ENCODE peak calls at places on chromosomes 7 and 10, in five cellular contexts. G is epithelial cell of esophagus, E is AG04450, Q is cardiac fibroblast, C is WTC11. S is an unnamed sample.

GRCh38 chr10:121340176-121340850 is 257.9 kb downstream of the FGFR2 start:
- DNase-seq in G (no peak), E (no peak), Q (no peak), C (peak), S (no peak)

GRCh38 chr7:27176962-27177794 is 3.1 kb upstream of the HOXA10 start:
- DNase-seq in G (no peak), E (no peak), Q (no peak), C (no peak), S (peak)

GRCh38 chr10:108204528-108205313 is 1040.2 kb upstream of the SORCS1 start:
- DNase-seq in G (peak), E (no peak), Q (peak), C (peak), S (no peak)

GRCh38 chr7:14305233-14305866 is 315.9 kb upstream of the ETV1 start:
- DNase-seq in G (no peak), E (no peak), Q (peak), C (no peak), S (no peak)

GRCh38 chr7:63038987-63039386 is 959.7 kb upstream of the ZNF722 start:
- DNase-seq in G (no peak), E (no peak), Q (no peak), C (no peak), S (no peak)

GRCh38 chr10:122269097-122269687 is 1.9 kb upstream of the BTBD16 start:
- DNase-seq in G (no peak), E (no peak), Q (no peak), C (no peak), S (no peak)

GRCh38 chr10:52453501-52453900 is 139.4 kb downstream of the DKK1 start:
- DNase-seq in G (peak), E (no peak), Q (no peak), C (no peak), S (no peak)

GRCh38 chr10:45592926-45593325 is 79.6 kb downstream of the ZFAND4 start:
- DNase-seq in G (no peak), E (no peak), Q (no peak), C (no peak), S (no peak)

GRCh38 chr10:48973065-48973464 is 33.4 kb upstream of the LRRC18 start:
- DNase-seq in G (no peak), E (no peak), Q (no peak), C (no peak), S (no peak)

GRCh38 chr10:114632869-114633715 is 25.0 kb downstream of the ABLIM1 start:
- DNase-seq in G (peak), E (peak), Q (peak), C (no peak), S (peak)

GRCh38 chr10:74418285-74418872 is 267.4 kb downstream of the ADK start:
- DNase-seq in G (peak), E (no peak), Q (no peak), C (no peak), S (no peak)

GRCh38 chr7:42010751-42011150 is 226.3 kb downstream of the GLI3 start:
- DNase-seq in G (no peak), E (no peak), Q (no peak), C (no peak), S (no peak)

GRCh38 chr10:69655124-69655867 is 25.2 kb downstream of the FAM241B start:
- DNase-seq in G (no peak), E (no peak), Q (no peak), C (no peak), S (no peak)

GRCh38 chr10:89283988-89284475 is 17.8 kb upstream of the IFIT2 start:
- DNase-seq in G (peak), E (no peak), Q (peak), C (no peak), S (no peak)

GRCh38 chr7:31735991-31736982 is 49.3 kb downstream of the PPP1R17 start:
- DNase-seq in G (peak), E (peak), Q (peak), C (peak), S (peak)

GRCh38 chr10:122034149-122034756 is 45.3 kb downstream of the TACC2 start:
- DNase-seq in G (peak), E (no peak), Q (no peak), C (no peak), S (no peak)

GRCh38 chr10:103652599-103653281 is 159.2 kb downstream of the NEURL1 start:
- DNase-seq in G (no peak), E (no peak), Q (no peak), C (no peak), S (no peak)

GRCh38 chr10:75662715-75663114 is 231.3 kb downstream of the LRMDA start:
- DNase-seq in G (no peak), E (no peak), Q (peak), C (no peak), S (no peak)

GRCh38 chr7:31251441-31251840 is 89.1 kb downstream of the NEUROD6 start:
- DNase-seq in G (peak), E (no peak), Q (no peak), C (no peak), S (no peak)

DNA sequence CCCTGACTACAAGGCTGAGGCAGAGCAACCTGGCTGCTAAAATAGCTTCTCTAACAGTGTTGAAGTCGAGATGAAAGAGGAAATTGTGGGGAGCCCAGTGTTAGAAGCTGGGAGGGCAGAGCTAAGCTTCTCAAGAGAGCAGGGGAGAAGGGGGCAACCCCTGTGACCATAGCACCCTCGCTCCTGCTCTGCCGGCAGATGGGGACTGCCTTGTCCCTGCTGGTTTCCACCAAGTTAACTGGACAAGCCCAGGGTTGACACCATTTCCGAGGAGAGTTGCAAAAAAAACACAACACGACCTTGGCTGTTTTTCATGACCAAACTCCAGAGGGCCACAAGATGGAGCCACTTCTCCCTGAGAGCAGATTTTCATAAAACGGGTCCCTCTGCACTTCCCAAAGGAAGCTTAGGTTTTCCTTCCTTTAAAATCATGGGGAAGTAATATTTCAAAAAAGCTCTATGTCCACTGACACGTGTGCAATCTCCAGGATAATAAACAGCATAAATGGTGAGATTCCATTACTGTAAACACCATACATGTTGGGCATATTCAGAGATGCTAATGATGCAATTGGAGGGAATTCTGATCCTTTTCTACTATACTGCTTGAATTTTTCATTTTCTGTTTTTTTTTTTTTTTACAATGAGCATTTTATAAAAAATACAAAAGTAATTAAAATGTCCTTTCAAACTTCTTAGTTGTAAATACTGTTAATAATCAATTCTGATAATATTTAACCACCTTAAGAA is 140.4 kb downstream of the PIP4K2A start:
- DNase-seq in G (no peak), E (no peak), Q (peak), C (peak), S (no peak)
- TF ChIP-seq CTCF in G (peak), E (peak), Q (peak), C (peak), S (no peak)

DNA sequence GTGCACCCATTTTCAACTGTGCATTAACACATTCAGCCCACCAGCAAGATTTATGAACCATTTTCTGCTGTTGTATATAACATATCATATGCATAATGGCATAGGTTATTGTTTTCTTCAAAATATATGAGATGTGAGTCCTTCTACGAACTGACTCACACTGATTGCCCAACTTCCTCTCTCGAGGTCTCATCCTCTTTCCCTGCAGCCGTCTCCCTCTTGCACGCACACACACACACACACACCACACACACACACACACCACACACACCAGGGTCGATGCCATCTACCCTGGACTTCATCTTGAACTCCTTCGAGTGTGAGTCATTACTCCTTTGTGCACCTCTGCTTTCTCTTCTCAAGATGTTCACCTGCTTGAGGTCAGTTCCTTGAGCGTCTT is 36.7 kb downstream of the EGFR start:
- DNase-seq in G (peak), E (no peak), Q (peak), C (no peak), S (no peak)
- TF ChIP-seq CTCF in G (no peak), E (no peak), Q (no peak), C (no peak), S (no peak)

GRCh38 chr7:20329389-20330175 is 1.1 kb upstream of the ITGB8 start:
- DNase-seq in G (peak), E (no peak), Q (peak), C (peak), S (peak)
- TF ChIP-seq CTCF in G (peak), E (peak), Q (peak), C (no peak), S (no peak)

GRCh38 chr10:96292971-96293909 is 11.0 kb upstream of the DNTT start:
- DNase-seq in G (peak), E (peak), Q (peak), C (no peak), S (no peak)
- TF ChIP-seq CTCF in G (peak), E (peak), Q (peak), C (no peak), S (no peak)

GRCh38 chr10:90960355-90960814 is 39.5 kb upstream of the ANKRD1 start:
- DNase-seq in G (peak), E (peak), Q (peak), C (no peak), S (no peak)
- TF ChIP-seq CTCF in G (no peak), E (no peak), Q (no peak), C (no peak), S (no peak)

GRCh38 chr7:106112118-106112971 is at the start of gene SYPL1:
- DNase-seq in G (peak), E (peak), Q (peak), C (peak), S (peak)
- TF ChIP-seq CTCF in G (no peak), E (no peak), Q (no peak), C (no peak), S (no peak)

GRCh38 chr10:80168679-80169380 is 36.3 kb downstream of the PLAC9 start:
- DNase-seq in G (no peak), E (no peak), Q (no peak), C (peak), S (no peak)
- TF ChIP-seq CTCF in G (no peak), E (peak), Q (peak), C (peak), S (no peak)

DNA sequence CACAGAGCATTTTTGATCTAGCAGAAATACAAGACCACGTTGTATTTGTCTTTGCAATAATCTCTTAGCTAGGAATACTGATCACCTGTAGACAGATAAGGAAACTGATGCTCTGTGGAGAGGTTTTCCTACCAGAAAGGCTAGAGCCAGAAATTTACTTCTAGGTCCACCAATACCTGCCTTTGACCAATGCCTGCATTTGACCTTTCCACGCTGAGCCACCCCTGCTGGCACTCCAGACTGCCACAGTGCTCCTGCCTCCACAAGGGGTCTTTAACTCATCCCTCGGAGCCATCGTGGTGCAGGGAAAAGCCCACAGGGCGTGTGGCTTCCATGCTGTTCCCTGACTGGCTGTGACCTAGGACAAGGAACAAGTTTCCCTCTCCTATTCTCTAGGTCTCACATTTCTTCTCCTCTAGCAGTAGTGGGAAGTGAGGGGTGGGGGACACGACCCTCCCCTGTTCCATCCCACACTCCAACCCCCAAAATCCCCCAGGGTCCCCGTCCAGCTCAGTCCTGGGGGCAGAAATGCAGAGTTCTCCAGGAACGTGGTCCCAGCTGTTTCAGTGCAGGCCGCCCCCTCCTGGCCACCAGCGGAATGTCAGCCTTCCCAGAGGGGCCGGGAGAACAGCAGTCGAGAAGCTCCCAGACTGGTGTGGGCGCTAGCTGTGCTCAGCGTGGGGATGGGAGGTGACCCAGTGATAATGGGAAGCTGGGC is 1.4 kb upstream of the ELN start:
- DNase-seq in G (peak), E (no peak), Q (peak), C (peak), S (peak)
- TF ChIP-seq CTCF in G (peak), E (peak), Q (peak), C (peak), S (peak)

S was measured in omental fat pad.